ENCODE peak calls at places on chromosomes 3 and 15, in four cellular contexts. N is fibroblast of lung, U is uterus, P is astrocyte. V is an unnamed sample. For H3K4me1, the result is how much of the 10 kb centered on the place peaks cover.

GRCh38 chr15:98625614-98626013 is 22.7 kb upstream of the IGF1R start:
- DNase-seq in P (no peak), N (no peak), U (no peak), V (no peak)

GRCh38 chr15:34435658-34436057 is 1.9 kb downstream of the GOLGA8A start:
- DNase-seq in N (no peak), P (no peak), U (no peak), V (no peak)

GRCh38 chr15:39979606-39980005 is 45.7 kb downstream of the EIF2AK4 start:
- DNase-seq in P (no peak), U (no peak), N (no peak), V (no peak)

GRCh38 chr3:150462108-150462507 is 54.0 kb downstream of the TSC22D2 start:
- DNase-seq in N (no peak), U (no peak), P (no peak), V (no peak)

GRCh38 chr15:27671794-27672438 is 427.2 kb downstream of the OCA2 start:
- DNase-seq in N (no peak), P (no peak), U (no peak), V (no peak)

GRCh38 chr3:45962033-45962432 is 18.8 kb downstream of the CXCR6 start:
- DNase-seq in U (no peak), P (no peak), N (no peak), V (no peak)

GRCh38 chr15:36863551-36863950 is 236.8 kb downstream of the MEIS2 start:
- DNase-seq in P (no peak), U (no peak), N (peak), V (no peak)

GRCh38 chr3:151612119-151612518 is 121.6 kb upstream of the AADACL2 start:
- DNase-seq in P (peak), U (no peak), N (peak), V (no peak)

GRCh38 chr3:155919728-155920127 is 49.3 kb downstream of the GMPS start:
- DNase-seq in N (no peak), P (no peak), U (no peak), V (no peak)

GRCh38 chr15:34890424-34890823 is 79.1 kb downstream of the AQR start:
- DNase-seq in P (no peak), U (no peak), N (no peak), V (no peak)

GRCh38 chr3:12462159-12462962 is 21.9 kb upstream of the TSEN2 start:
- DNase-seq in U (no peak), N (no peak), P (no peak), V (no peak)

GRCh38 chr15:83285979-83286553 is 1.6 kb upstream of the BNC1 start:
- DNase-seq in P (peak), U (no peak), N (peak), V (no peak)

GRCh38 chr15:73717802-73718201 is 33.6 kb downstream of the CD276 start:
- DNase-seq in P (no peak), U (no peak), N (no peak), V (no peak)
- TF ChIP-seq CTCF in P (no peak), U (no peak), N (peak), V (no peak)

GRCh38 chr3:149378420-149379388 is 1.3 kb upstream of the TM4SF1 start:
- DNase-seq in P (no peak), U (no peak), N (no peak), V (no peak)
- H3K27ac ChIP-seq in P (peak), U (peak), N (peak), V (peak)

GRCh38 chr3:17913349-17913748 is 170.9 kb upstream of the TBC1D5 start:
- DNase-seq in P (no peak), U (no peak), N (no peak), V (no peak)
- H3K4me1 ChIP-seq in P (under half), U (under half), N (under half), V (under half)

GRCh38 chr3:22117751-22118346 is 366.8 kb upstream of the ZNF385D start:
- DNase-seq in N (peak), P (peak), U (no peak), V (no peak)
- TF ChIP-seq CTCF in N (no peak), P (peak), U (peak), V (peak)

DNA sequence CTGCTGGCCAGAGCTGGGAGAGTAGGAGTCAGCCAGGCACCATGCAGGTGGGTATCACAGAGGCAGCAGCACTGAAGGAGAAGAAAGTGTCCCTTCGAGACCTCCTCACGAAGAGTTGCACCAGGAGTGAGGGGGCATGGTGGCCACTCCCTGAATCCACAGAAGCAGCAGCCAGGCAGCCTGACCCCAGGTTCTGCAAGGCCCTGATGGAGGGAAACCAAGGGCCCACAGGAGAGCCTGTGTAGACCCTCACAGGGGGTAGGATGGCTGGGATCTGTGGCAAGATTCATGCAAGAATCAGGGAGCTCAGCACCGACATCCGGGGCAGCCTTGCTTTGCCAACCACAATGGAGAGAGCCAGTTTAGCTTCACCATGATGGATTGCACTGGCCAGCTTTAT is 33.7 kb upstream of the TBC1D21 start:
- DNase-seq in N (no peak), P (no peak), U (no peak), V (no peak)
- H3K27ac ChIP-seq in N (no peak), P (no peak), U (no peak), V (no peak)

GRCh38 chr15:70088427-70088826 is 9.3 kb downstream of the TLE3 start:
- DNase-seq in N (no peak), P (no peak), U (no peak), V (no peak)
- H3K4me1 ChIP-seq in N (under half), P (under half), U (under half), V (under half)

V was measured in heart right ventricle.